ENCODE peak calls at places on chromosomes 11 and 22, in eight cellular contexts. One of them, this sample, is unnamed.

GRCh38 chr11:1747753-1748466 is 2.5 kb downstream of the IFITM10 start:
- DNase-seq in HAP-1: no peak
- DNase-seq in fibroblast of lung: no peak
- DNase-seq in Peyer's patch: no peak
- DNase-seq in BE2C: no peak
- DNase-seq in mammary epithelial cell: peak; percentile 48
- DNase-seq in cardiac muscle cell: no peak
- DNase-seq in neuronal stem cell: no peak
- DNase-seq in this sample: no peak

GRCh38 chr11:93537022-93537421 is 6.2 kb downstream of the SMCO4 start:
- DNase-seq in HAP-1: no peak
- DNase-seq in fibroblast of lung: no peak
- DNase-seq in Peyer's patch: no peak
- DNase-seq in BE2C: peak; percentile 53
- DNase-seq in mammary epithelial cell: no peak
- DNase-seq in neuronal stem cell: no peak
- DNase-seq in cardiac muscle cell: no peak
- DNase-seq in this sample: no peak

GRCh38 chr11:35257287-35257686 is 118.3 kb downstream of the CD44 start:
- DNase-seq in BE2C: no peak
- DNase-seq in neuronal stem cell: no peak
- DNase-seq in mammary epithelial cell: no peak
- DNase-seq in HAP-1: no peak
- DNase-seq in fibroblast of lung: no peak
- DNase-seq in cardiac muscle cell: no peak
- DNase-seq in Peyer's patch: no peak
- DNase-seq in this sample: no peak

GRCh38 chr11:108597736-108598355 is 4.3 kb upstream of the EXPH5 start:
- DNase-seq in HAP-1: no peak
- DNase-seq in neuronal stem cell: no peak
- DNase-seq in mammary epithelial cell: no peak
- DNase-seq in BE2C: no peak
- DNase-seq in cardiac muscle cell: no peak
- DNase-seq in fibroblast of lung: no peak
- DNase-seq in Peyer's patch: no peak
- DNase-seq in this sample: no peak

GRCh38 chr11:1751999-1752906 is 1.9 kb upstream of the IFITM10 start:
- DNase-seq in neuronal stem cell: no peak
- DNase-seq in BE2C: peak; percentile 60
- DNase-seq in fibroblast of lung: no peak
- DNase-seq in cardiac muscle cell: no peak
- DNase-seq in Peyer's patch: no peak
- DNase-seq in HAP-1: no peak
- DNase-seq in mammary epithelial cell: no peak
- DNase-seq in this sample: no peak

GRCh38 chr11:134592391-134592990 is 180.4 kb upstream of the B3GAT1 start:
- DNase-seq in Peyer's patch: no peak
- DNase-seq in fibroblast of lung: no peak
- DNase-seq in mammary epithelial cell: no peak
- DNase-seq in HAP-1: peak; percentile 75
- DNase-seq in neuronal stem cell: peak; percentile 37
- DNase-seq in BE2C: peak; percentile 66
- DNase-seq in cardiac muscle cell: peak; percentile 82
- DNase-seq in this sample: peak; percentile 56

GRCh38 chr11:65651589-65652510 is 10.9 kb downstream of the RELA start:
- DNase-seq in cardiac muscle cell: no peak
- DNase-seq in mammary epithelial cell: peak; percentile 73
- DNase-seq in BE2C: peak; percentile 34
- DNase-seq in neuronal stem cell: no peak
- DNase-seq in HAP-1: no peak
- DNase-seq in Peyer's patch: no peak
- DNase-seq in fibroblast of lung: peak; percentile 83
- DNase-seq in this sample: no peak

GRCh38 chr11:12893787-12894672 is 115.1 kb upstream of the RASSF10 start:
- DNase-seq in Peyer's patch: no peak
- DNase-seq in cardiac muscle cell: peak; percentile 63
- DNase-seq in HAP-1: peak; percentile 84
- DNase-seq in mammary epithelial cell: peak; percentile 42
- DNase-seq in neuronal stem cell: peak; percentile 59
- DNase-seq in BE2C: peak; percentile 43
- DNase-seq in fibroblast of lung: peak; percentile 66
- DNase-seq in this sample: peak; percentile 73

GRCh38 chr11:107526197-107526596 is 39.3 kb downstream of the ALKBH8 start:
- DNase-seq in neuronal stem cell: no peak
- DNase-seq in fibroblast of lung: no peak
- DNase-seq in BE2C: no peak
- DNase-seq in mammary epithelial cell: no peak
- DNase-seq in Peyer's patch: no peak
- DNase-seq in cardiac muscle cell: no peak
- DNase-seq in HAP-1: no peak
- DNase-seq in this sample: no peak

GRCh38 chr11:113137735-113138529 is 176.5 kb upstream of the TTC12 start:
- DNase-seq in Peyer's patch: no peak
- DNase-seq in mammary epithelial cell: no peak
- DNase-seq in HAP-1: no peak
- DNase-seq in BE2C: peak; percentile 85
- DNase-seq in fibroblast of lung: no peak
- DNase-seq in neuronal stem cell: no peak
- DNase-seq in cardiac muscle cell: no peak
- DNase-seq in this sample: no peak

GRCh38 chr11:121257976-121258375 is 34.6 kb upstream of the SC5D start:
- DNase-seq in BE2C: no peak
- DNase-seq in HAP-1: no peak
- DNase-seq in neuronal stem cell: no peak
- DNase-seq in Peyer's patch: no peak
- DNase-seq in cardiac muscle cell: no peak
- DNase-seq in fibroblast of lung: no peak
- DNase-seq in mammary epithelial cell: peak; percentile 72
- DNase-seq in this sample: no peak

GRCh38 chr22:44782286-44782830 is 30.0 kb downstream of the ARHGAP8 start:
- DNase-seq in cardiac muscle cell: no peak
- DNase-seq in mammary epithelial cell: no peak
- DNase-seq in BE2C: no peak
- DNase-seq in HAP-1: no peak
- DNase-seq in neuronal stem cell: no peak
- DNase-seq in Peyer's patch: no peak
- DNase-seq in fibroblast of lung: peak; percentile 24
- DNase-seq in this sample: peak; percentile 33

GRCh38 chr11:129643031-129643721 is 172.5 kb upstream of the TMEM45B start:
- DNase-seq in neuronal stem cell: no peak
- DNase-seq in Peyer's patch: no peak
- DNase-seq in fibroblast of lung: peak; percentile 53
- DNase-seq in mammary epithelial cell: peak; percentile 97
- DNase-seq in BE2C: no peak
- DNase-seq in HAP-1: no peak
- DNase-seq in cardiac muscle cell: no peak
- DNase-seq in this sample: peak; percentile 51

GRCh38 chr22:47598864-47599263 is 836.4 kb downstream of the TBC1D22A start:
- DNase-seq in mammary epithelial cell: no peak
- DNase-seq in neuronal stem cell: no peak
- DNase-seq in HAP-1: no peak
- DNase-seq in Peyer's patch: no peak
- DNase-seq in fibroblast of lung: no peak
- DNase-seq in cardiac muscle cell: no peak
- DNase-seq in BE2C: no peak
- DNase-seq in this sample: no peak
- H3K9me3 ChIP-seq in mammary epithelial cell: peaks cover 39% of the 10 kb centered on the region
- H3K9me3 ChIP-seq in neuronal stem cell: peaks cover 26% of the 10 kb centered on the region
- H3K9me3 ChIP-seq in HAP-1: no peaks in the 10 kb centered on the region
- H3K9me3 ChIP-seq in Peyer's patch: no peaks in the 10 kb centered on the region
- H3K9me3 ChIP-seq in fibroblast of lung: no peaks in the 10 kb centered on the region
- H3K9me3 ChIP-seq in cardiac muscle cell: no peaks in the 10 kb centered on the region
- H3K9me3 ChIP-seq in BE2C: no peaks in the 10 kb centered on the region
- H3K9me3 ChIP-seq in this sample: no peaks in the 10 kb centered on the region

DNA sequence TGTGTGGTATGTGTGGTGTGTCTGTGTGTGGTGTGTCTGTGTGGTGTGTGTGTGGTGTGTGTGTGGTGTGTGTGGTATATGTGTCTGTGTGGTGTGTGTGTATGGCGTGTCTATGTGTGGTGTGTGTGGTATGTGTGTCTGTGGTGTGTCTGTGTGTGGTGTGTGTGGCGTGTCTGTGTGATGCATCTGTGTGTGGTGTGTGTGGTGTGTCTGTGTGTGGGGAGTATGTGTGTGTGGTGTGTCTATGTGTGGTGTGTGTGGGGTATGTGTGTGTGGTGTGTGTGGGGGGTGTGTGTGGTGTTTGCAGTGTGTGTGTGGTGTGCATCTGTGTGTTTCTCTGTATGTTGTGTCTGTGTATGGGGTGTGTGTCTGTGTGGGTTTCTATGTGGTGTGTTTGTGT is 7.8 kb upstream of the PVALB start:
- DNase-seq in HAP-1: no peak
- DNase-seq in fibroblast of lung: no peak
- DNase-seq in Peyer's patch: no peak
- DNase-seq in neuronal stem cell: no peak
- DNase-seq in cardiac muscle cell: no peak
- DNase-seq in mammary epithelial cell: no peak
- DNase-seq in BE2C: no peak
- DNase-seq in this sample: no peak
- H3K4me3 ChIP-seq in HAP-1: no peak overlapping the region
- H3K4me3 ChIP-seq in fibroblast of lung: no peak overlapping the region
- H3K4me3 ChIP-seq in Peyer's patch: no peak overlapping the region
- H3K4me3 ChIP-seq in neuronal stem cell: peak overlapping the region; percentile 39
- H3K4me3 ChIP-seq in cardiac muscle cell: no peak overlapping the region
- H3K4me3 ChIP-seq in mammary epithelial cell: no peak overlapping the region
- H3K4me3 ChIP-seq in BE2C: no peak overlapping the region
- H3K4me3 ChIP-seq in this sample: no peak overlapping the region

DNA sequence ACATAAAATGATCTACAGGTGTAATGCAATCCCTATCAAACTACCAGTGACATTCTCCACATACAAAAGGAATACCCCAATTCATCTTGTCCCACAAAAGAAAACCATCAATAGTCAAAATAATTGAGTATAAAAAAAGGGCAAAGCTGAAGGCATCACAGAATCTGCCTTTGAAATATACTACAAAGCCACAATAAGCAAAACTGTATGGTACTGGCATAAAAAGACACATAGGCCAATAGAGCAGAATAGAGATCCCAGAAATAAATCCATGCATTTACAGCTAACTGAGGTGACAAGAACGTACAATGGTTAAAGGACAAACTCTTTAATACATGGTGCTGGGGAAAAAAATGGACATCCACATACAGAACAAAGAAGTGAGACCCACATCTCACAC is 31.8 kb downstream of the ZNF195 start:
- DNase-seq in Peyer's patch: no peak
- DNase-seq in fibroblast of lung: no peak
- DNase-seq in cardiac muscle cell: no peak
- DNase-seq in neuronal stem cell: no peak
- DNase-seq in BE2C: no peak
- DNase-seq in HAP-1: no peak
- DNase-seq in mammary epithelial cell: no peak
- DNase-seq in this sample: no peak
- H3K9me3 ChIP-seq in Peyer's patch: no peaks in the 10 kb centered on the region
- H3K9me3 ChIP-seq in fibroblast of lung: no peaks in the 10 kb centered on the region
- H3K9me3 ChIP-seq in cardiac muscle cell: no peaks in the 10 kb centered on the region
- H3K9me3 ChIP-seq in neuronal stem cell: peaks cover 9% of the 10 kb centered on the region
- H3K9me3 ChIP-seq in BE2C: no peaks in the 10 kb centered on the region
- H3K9me3 ChIP-seq in HAP-1: peaks cover 8% of the 10 kb centered on the region
- H3K9me3 ChIP-seq in mammary epithelial cell: peaks cover 9% of the 10 kb centered on the region
- H3K9me3 ChIP-seq in this sample: peaks cover 5% of the 10 kb centered on the region

GRCh38 chr11:3853935-3854659 is 1.4 kb upstream of the STIM1 start:
- DNase-seq in mammary epithelial cell: peak; percentile 9
- DNase-seq in cardiac muscle cell: no peak
- DNase-seq in Peyer's patch: peak; percentile 84
- DNase-seq in neuronal stem cell: no peak
- DNase-seq in HAP-1: no peak
- DNase-seq in BE2C: no peak
- DNase-seq in fibroblast of lung: no peak
- DNase-seq in this sample: no peak

GRCh38 chr11:3854977-3855807 is at the start of gene STIM1:
- DNase-seq in cardiac muscle cell: peak; percentile 95
- DNase-seq in BE2C: peak; percentile 89
- DNase-seq in HAP-1: peak; percentile 97
- DNase-seq in mammary epithelial cell: peak; percentile 87
- DNase-seq in fibroblast of lung: peak; percentile 92
- DNase-seq in neuronal stem cell: peak; percentile 95
- DNase-seq in Peyer's patch: peak; percentile 95
- DNase-seq in this sample: peak; percentile 95

GRCh38 chr11:3855808-3856491 is 486 bp downstream of the STIM1 start:
- DNase-seq in HAP-1: peak; percentile 47
- DNase-seq in cardiac muscle cell: peak; percentile 51
- DNase-seq in fibroblast of lung: peak; percentile 19
- DNase-seq in mammary epithelial cell: peak; percentile 50
- DNase-seq in BE2C: peak; percentile 13
- DNase-seq in Peyer's patch: peak; percentile 59
- DNase-seq in neuronal stem cell: no peak
- DNase-seq in this sample: no peak

GRCh38 chr11:3854660-3854976 is 846 bp upstream of the STIM1 start:
- DNase-seq in mammary epithelial cell: no peak
- DNase-seq in BE2C: no peak
- DNase-seq in neuronal stem cell: no peak
- DNase-seq in fibroblast of lung: no peak
- DNase-seq in cardiac muscle cell: no peak
- DNase-seq in HAP-1: no peak
- DNase-seq in Peyer's patch: no peak
- DNase-seq in this sample: no peak

DNA sequence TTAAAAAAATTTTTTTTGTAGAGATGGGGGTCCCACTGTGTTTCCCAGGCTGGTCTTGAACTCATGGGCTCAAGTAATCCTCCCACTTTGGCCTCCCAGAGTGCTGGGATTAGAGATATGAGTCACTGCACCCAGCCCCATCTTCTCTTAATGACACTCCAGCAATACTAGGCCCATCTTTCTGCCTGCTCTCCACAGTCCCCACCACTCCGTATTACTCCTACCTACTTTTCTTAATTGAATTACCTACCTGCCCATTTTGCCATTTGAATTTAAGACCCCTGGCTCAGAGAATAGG is 2.0 kb upstream of the STIM1 start:
- DNase-seq in neuronal stem cell: no peak
- DNase-seq in fibroblast of lung: no peak
- DNase-seq in HAP-1: no peak
- DNase-seq in Peyer's patch: no peak
- DNase-seq in cardiac muscle cell: no peak
- DNase-seq in mammary epithelial cell: no peak
- DNase-seq in BE2C: no peak
- DNase-seq in this sample: no peak
- H3K4me3 ChIP-seq in neuronal stem cell: no peak overlapping the region
- H3K4me3 ChIP-seq in fibroblast of lung: no peak overlapping the region
- H3K4me3 ChIP-seq in HAP-1: no peak overlapping the region
- H3K4me3 ChIP-seq in Peyer's patch: no peak overlapping the region
- H3K4me3 ChIP-seq in cardiac muscle cell: no peak overlapping the region
- H3K4me3 ChIP-seq in mammary epithelial cell: no peak overlapping the region
- H3K4me3 ChIP-seq in BE2C: no peak overlapping the region
- H3K4me3 ChIP-seq in this sample: no peak overlapping the region

GRCh38 chr11:70810131-70810530 is 411.8 kb downstream of the CTTN start:
- DNase-seq in cardiac muscle cell: no peak
- DNase-seq in fibroblast of lung: no peak
- DNase-seq in Peyer's patch: no peak
- DNase-seq in HAP-1: no peak
- DNase-seq in neuronal stem cell: no peak
- DNase-seq in mammary epithelial cell: no peak
- DNase-seq in BE2C: no peak
- DNase-seq in this sample: no peak
- H3K9me3 ChIP-seq in cardiac muscle cell: no peaks in the 10 kb centered on the region
- H3K9me3 ChIP-seq in fibroblast of lung: no peaks in the 10 kb centered on the region
- H3K9me3 ChIP-seq in Peyer's patch: no peaks in the 10 kb centered on the region
- H3K9me3 ChIP-seq in HAP-1: no peaks in the 10 kb centered on the region
- H3K9me3 ChIP-seq in neuronal stem cell: no peaks in the 10 kb centered on the region
- H3K9me3 ChIP-seq in mammary epithelial cell: no peaks in the 10 kb centered on the region
- H3K9me3 ChIP-seq in BE2C: no peaks in the 10 kb centered on the region
- H3K9me3 ChIP-seq in this sample: no peaks in the 10 kb centered on the region

GRCh38 chr11:57475191-57475590 is 14.9 kb downstream of the RTN4RL2 start:
- DNase-seq in mammary epithelial cell: no peak
- DNase-seq in BE2C: no peak
- DNase-seq in neuronal stem cell: no peak
- DNase-seq in fibroblast of lung: no peak
- DNase-seq in cardiac muscle cell: no peak
- DNase-seq in HAP-1: no peak
- DNase-seq in Peyer's patch: no peak
- DNase-seq in this sample: no peak
- H3K4me3 ChIP-seq in mammary epithelial cell: no peak overlapping the region
- H3K4me3 ChIP-seq in BE2C: no peak overlapping the region
- H3K4me3 ChIP-seq in neuronal stem cell: no peak overlapping the region
- H3K4me3 ChIP-seq in fibroblast of lung: no peak overlapping the region
- H3K4me3 ChIP-seq in cardiac muscle cell: no peak overlapping the region
- H3K4me3 ChIP-seq in HAP-1: no peak overlapping the region
- H3K4me3 ChIP-seq in Peyer's patch: no peak overlapping the region
- H3K4me3 ChIP-seq in this sample: no peak overlapping the region

This sample was measured in A673.